ENCODE peak calls at places on chromosomes 2 and 18, in six cellular contexts. L, D, G, A, Z and E are unnamed samples.

GRCh38 chr2:191167766-191168165 is 17.0 kb upstream of the STAT4 start:
- DNase-seq in D (peak), A (no peak), G (peak), Z (peak), L (no peak), E (no peak)

GRCh38 chr2:25362564-25363145 is 20.9 kb upstream of the DNMT3A start:
- DNase-seq in L (peak), D (no peak), A (no peak), Z (no peak), G (no peak), E (no peak)

GRCh38 chr2:68714866-68715265 is 19.7 kb upstream of the ARHGAP25 start:
- DNase-seq in D (no peak), Z (no peak), A (no peak), G (no peak), L (no peak), E (no peak)

GRCh38 chr2:203670939-203671338 is 35.5 kb upstream of the CD28 start:
- DNase-seq in A (no peak), Z (no peak), L (no peak), G (peak), D (no peak), E (peak)

GRCh38 chr2:152336103-152336853 is 1.3 kb downstream of the FMNL2 start:
- DNase-seq in G (peak), L (peak), A (peak), Z (no peak), D (no peak), E (peak)

GRCh38 chr18:24189007-24189528 is 50.2 kb downstream of the CABYR start:
- DNase-seq in D (no peak), L (no peak), G (peak), Z (no peak), A (no peak), E (peak)

GRCh38 chr2:122707224-122707824 is 951.9 kb downstream of the TSN start:
- DNase-seq in Z (no peak), D (no peak), A (no peak), G (no peak), L (no peak), E (no peak)

GRCh38 chr2:40093036-40093673 is 314.1 kb upstream of the THUMPD2 start:
- DNase-seq in L (no peak), Z (no peak), G (peak), D (peak), A (no peak), E (no peak)

GRCh38 chr2:123207245-123207644 is 817.8 kb upstream of the CNTNAP5 start:
- DNase-seq in G (no peak), Z (no peak), D (no peak), A (no peak), L (no peak), E (no peak)

GRCh38 chr2:67054725-67055124 is 342.4 kb upstream of the ETAA1 start:
- DNase-seq in A (no peak), L (no peak), D (no peak), G (no peak), Z (no peak), E (no peak)

GRCh38 chr2:210174086-210174485 is 2.9 kb upstream of the KANSL1L start:
- DNase-seq in G (no peak), D (no peak), A (no peak), L (no peak), Z (no peak), E (no peak)

GRCh38 chr2:164877169-164877568 is 35.5 kb upstream of the COBLL1 start:
- DNase-seq in D (no peak), A (no peak), L (no peak), G (no peak), Z (no peak), E (no peak)

GRCh38 chr2:24920813-24921441 is 890 bp upstream of the ADCY3 start:
- DNase-seq in L (no peak), G (no peak), Z (no peak), D (no peak), A (no peak), E (no peak)

GRCh38 chr2:72924353-72925240 is 7.3 kb downstream of the EMX1 start:
- DNase-seq in A (no peak), G (no peak), L (no peak), D (no peak), Z (no peak), E (peak)

GRCh38 chr2:19579466-19579865 is 221.0 kb upstream of the OSR1 start:
- DNase-seq in L (no peak), G (no peak), D (no peak), A (no peak), Z (no peak), E (no peak)

GRCh38 chr2:1656961-1657841 is 87.1 kb downstream of the PXDN start:
- DNase-seq in L (no peak), A (no peak), D (no peak), G (no peak), Z (no peak), E (no peak)

GRCh38 chr2:193442293-193442692 is 1247.6 kb upstream of the TMEFF2 start:
- DNase-seq in Z (no peak), D (no peak), L (no peak), G (no peak), A (no peak), E (no peak)

GRCh38 chr2:192190474-192190873 is 4.3 kb downstream of the TMEFF2 start:
- DNase-seq in G (peak), A (peak), Z (peak), L (no peak), D (no peak), E (peak)

GRCh38 chr18:67730884-67731283 is 214.4 kb upstream of the DSEL start:
- DNase-seq in G (peak), D (peak), A (peak), Z (no peak), L (no peak), E (peak)

GRCh38 chr18:71116535-71116934 is 827.7 kb downstream of the SOCS6 start:
- DNase-seq in L (no peak), Z (no peak), D (no peak), A (no peak), G (no peak), E (no peak)
- H3K4me3 ChIP-seq in L (no peak), Z (no peak), D (no peak), A (no peak), G (no peak), E (no peak)

GRCh38 chr18:21243041-21243431 is 1.0 kb downstream of the GREB1L start:
- DNase-seq in G (no peak), L (no peak), A (no peak), Z (no peak), D (no peak), E (no peak)

GRCh38 chr18:21241224-21242131 is 554 bp upstream of the GREB1L start:
- DNase-seq in Z (no peak), G (peak), L (no peak), A (no peak), D (no peak), E (no peak)

GRCh38 chr18:21242141-21243040 is at the start of gene GREB1L:
- DNase-seq in D (no peak), A (no peak), G (peak), L (no peak), Z (no peak), E (peak)
- H3K4me3 ChIP-seq in D (peak), A (peak), G (peak), L (peak), Z (peak), E (peak)

GRCh38 chr2:16511041-16511440 is 154.6 kb downstream of the CYRIA start:
- DNase-seq in G (no peak), D (no peak), L (no peak), A (no peak), Z (no peak), E (no peak)

GRCh38 chr2:16506366-16506765 is 159.3 kb downstream of the CYRIA start:
- DNase-seq in L (no peak), A (no peak), D (no peak), Z (no peak), G (no peak), E (no peak)

GRCh38 chr2:16509042-16509441 is 156.6 kb downstream of the CYRIA start:
- DNase-seq in A (no peak), D (no peak), L (no peak), G (no peak), Z (no peak), E (no peak)

GRCh38 chr2:16507655-16508054 is 158.0 kb downstream of the CYRIA start:
- DNase-seq in A (no peak), G (no peak), L (no peak), D (no peak), Z (no peak), E (no peak)

DNA sequence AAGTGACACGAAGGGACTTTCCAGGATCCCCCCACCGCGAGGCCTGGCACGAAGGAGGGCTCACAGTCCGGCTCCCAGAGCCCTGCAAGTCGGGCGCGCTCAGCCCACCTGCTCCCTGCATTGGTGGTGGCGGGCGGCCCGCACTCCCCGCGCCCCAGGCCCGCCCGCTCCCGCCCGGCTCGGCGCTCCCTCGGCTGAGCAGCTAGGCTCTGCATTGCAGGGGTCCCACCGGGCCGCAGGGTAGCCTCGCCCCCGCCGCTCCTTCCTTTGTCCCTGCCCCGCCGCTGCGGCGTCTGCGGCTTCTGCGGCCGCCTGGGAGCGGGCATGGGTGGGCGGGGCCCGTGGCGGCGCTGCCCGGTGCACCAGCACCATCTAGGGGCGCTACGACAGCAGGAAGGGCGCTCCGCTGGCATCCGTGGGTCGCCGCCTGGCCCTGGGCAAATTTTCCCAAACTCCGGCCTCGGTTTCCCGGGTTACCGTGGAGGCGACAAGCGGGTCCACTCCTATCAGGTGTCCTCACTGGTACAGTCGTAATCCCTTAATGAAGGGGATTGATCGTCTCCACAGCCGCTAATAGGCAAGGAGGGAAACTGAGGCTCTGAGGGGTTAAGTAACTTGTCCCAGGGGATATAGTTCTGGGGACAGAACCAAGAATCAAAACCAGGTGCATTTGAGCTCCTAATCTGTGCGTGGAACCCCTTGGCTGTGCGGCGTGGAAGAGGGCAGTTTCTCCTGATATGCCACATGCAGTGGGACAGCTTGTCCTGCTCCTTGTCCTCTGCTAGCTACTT is 157.4 kb downstream of the CYRIA start:
- DNase-seq in G (no peak), Z (no peak), A (no peak), D (no peak), L (peak), E (peak)
- H3K4me3 ChIP-seq in G (peak), Z (peak), A (peak), D (peak), L (peak), E (no peak)

GRCh38 chr2:231227309-231228162 is 29.1 kb downstream of the ARMC9 start:
- DNase-seq in A (peak), D (peak), G (peak), L (peak), Z (no peak), E (peak)
- H3K4me3 ChIP-seq in A (no peak), D (no peak), G (no peak), L (no peak), Z (no peak), E (no peak)

GRCh38 chr18:48454146-48454796 is 45.1 kb upstream of the ZBTB7C start:
- DNase-seq in G (no peak), A (no peak), L (no peak), Z (no peak), D (no peak), E (no peak)
- H3K4me3 ChIP-seq in G (no peak), A (no peak), L (no peak), Z (no peak), D (no peak), E (no peak)

GRCh38 chr2:119735565-119735964 is 24.2 kb upstream of the PTPN4 start:
- DNase-seq in L (no peak), D (no peak), Z (no peak), G (no peak), A (no peak), E (no peak)
- H3K4me3 ChIP-seq in L (no peak), D (no peak), Z (peak), G (no peak), A (no peak), E (no peak)